ENCODE peak calls at places on chromosomes 13 and 19, in eight cellular contexts. One of them, this sample, is unnamed.
A peak's percentile ranks its signal among the peaks of the same experiment; 100 is the strongest.

GRCh38 chr19:45884682-45885555 is 1.0 kb downstream of the IRF2BP1 start:
- DNase-seq in EL: no peak
- DNase-seq in progenitor cell of endocrine pancreas: no peak
- DNase-seq in activated naive CD4-positive, alpha-beta T cell: no peak
- DNase-seq in neural crest cell: no peak
- DNase-seq in activated CD4-positive, alpha-beta T cell treated with anti-CD3 and anti-CD28 coated beads for 1 hour: no peak
- DNase-seq in lower leg skin: no peak
- DNase-seq in adrenal gland: no peak
- DNase-seq in this sample: no peak

GRCh38 chr19:18417250-18418033 is 1.8 kb upstream of the SSBP4 start:
- DNase-seq in EL: peak; percentile 89
- DNase-seq in progenitor cell of endocrine pancreas: peak; percentile 28
- DNase-seq in activated naive CD4-positive, alpha-beta T cell: no peak
- DNase-seq in neural crest cell: peak; percentile 65
- DNase-seq in activated CD4-positive, alpha-beta T cell treated with anti-CD3 and anti-CD28 coated beads for 1 hour: no peak
- DNase-seq in lower leg skin: no peak
- DNase-seq in adrenal gland: peak; percentile 78
- DNase-seq in this sample: no peak

GRCh38 chr13:110689711-110690110 is 16.2 kb downstream of the CARS2 start:
- DNase-seq in EL: no peak
- DNase-seq in progenitor cell of endocrine pancreas: no peak
- DNase-seq in activated naive CD4-positive, alpha-beta T cell: no peak
- DNase-seq in neural crest cell: no peak
- DNase-seq in activated CD4-positive, alpha-beta T cell treated with anti-CD3 and anti-CD28 coated beads for 1 hour: no peak
- DNase-seq in lower leg skin: no peak
- DNase-seq in adrenal gland: peak; percentile 24
- DNase-seq in this sample: no peak

GRCh38 chr19:38132781-38133180 is 91.2 kb downstream of the DPF1 start:
- DNase-seq in EL: no peak
- DNase-seq in progenitor cell of endocrine pancreas: no peak
- DNase-seq in activated naive CD4-positive, alpha-beta T cell: no peak
- DNase-seq in neural crest cell: no peak
- DNase-seq in activated CD4-positive, alpha-beta T cell treated with anti-CD3 and anti-CD28 coated beads for 1 hour: no peak
- DNase-seq in lower leg skin: no peak
- DNase-seq in adrenal gland: no peak
- DNase-seq in this sample: no peak

GRCh38 chr13:36108342-36108741 is 22.8 kb downstream of the DCLK1 start:
- DNase-seq in EL: no peak
- DNase-seq in progenitor cell of endocrine pancreas: no peak
- DNase-seq in activated naive CD4-positive, alpha-beta T cell: no peak
- DNase-seq in neural crest cell: no peak
- DNase-seq in activated CD4-positive, alpha-beta T cell treated with anti-CD3 and anti-CD28 coated beads for 1 hour: no peak
- DNase-seq in lower leg skin: no peak
- DNase-seq in adrenal gland: no peak
- DNase-seq in this sample: no peak

GRCh38 chr13:41058229-41059070 is 2.9 kb upstream of the WBP4 start:
- DNase-seq in EL: peak; percentile 26
- DNase-seq in progenitor cell of endocrine pancreas: no peak
- DNase-seq in activated naive CD4-positive, alpha-beta T cell: no peak
- DNase-seq in neural crest cell: no peak
- DNase-seq in activated CD4-positive, alpha-beta T cell treated with anti-CD3 and anti-CD28 coated beads for 1 hour: no peak
- DNase-seq in lower leg skin: no peak
- DNase-seq in adrenal gland: no peak
- DNase-seq in this sample: no peak

GRCh38 chr13:45713106-45713690 is 11.1 kb downstream of the CBY2 start:
- DNase-seq in EL: no peak
- DNase-seq in progenitor cell of endocrine pancreas: no peak
- DNase-seq in activated naive CD4-positive, alpha-beta T cell: no peak
- DNase-seq in neural crest cell: no peak
- DNase-seq in activated CD4-positive, alpha-beta T cell treated with anti-CD3 and anti-CD28 coated beads for 1 hour: no peak
- DNase-seq in lower leg skin: no peak
- DNase-seq in adrenal gland: no peak
- DNase-seq in this sample: no peak

GRCh38 chr19:57615346-57615745 is 1.3 kb downstream of the ZNF134 start:
- DNase-seq in EL: peak; percentile 10
- DNase-seq in progenitor cell of endocrine pancreas: no peak
- DNase-seq in activated naive CD4-positive, alpha-beta T cell: no peak
- DNase-seq in neural crest cell: no peak
- DNase-seq in activated CD4-positive, alpha-beta T cell treated with anti-CD3 and anti-CD28 coated beads for 1 hour: no peak
- DNase-seq in lower leg skin: no peak
- DNase-seq in adrenal gland: peak; percentile 24
- DNase-seq in this sample: no peak

GRCh38 chr13:31042084-31042483 is 109.6 kb downstream of the TEX26 start:
- DNase-seq in EL: no peak
- DNase-seq in progenitor cell of endocrine pancreas: no peak
- DNase-seq in activated naive CD4-positive, alpha-beta T cell: no peak
- DNase-seq in neural crest cell: no peak
- DNase-seq in activated CD4-positive, alpha-beta T cell treated with anti-CD3 and anti-CD28 coated beads for 1 hour: no peak
- DNase-seq in lower leg skin: no peak
- DNase-seq in adrenal gland: no peak
- DNase-seq in this sample: no peak

GRCh38 chr13:113532156-113532806 is 41.8 kb upstream of the DCUN1D2 start:
- DNase-seq in EL: peak; percentile 65
- DNase-seq in progenitor cell of endocrine pancreas: no peak
- DNase-seq in activated naive CD4-positive, alpha-beta T cell: no peak
- DNase-seq in neural crest cell: no peak
- DNase-seq in activated CD4-positive, alpha-beta T cell treated with anti-CD3 and anti-CD28 coated beads for 1 hour: no peak
- DNase-seq in lower leg skin: no peak
- DNase-seq in adrenal gland: peak; percentile 52
- DNase-seq in this sample: no peak

GRCh38 chr13:22178878-22179277 is 508.0 kb downstream of the FGF9 start:
- DNase-seq in EL: no peak
- DNase-seq in progenitor cell of endocrine pancreas: no peak
- DNase-seq in activated naive CD4-positive, alpha-beta T cell: no peak
- DNase-seq in neural crest cell: no peak
- DNase-seq in activated CD4-positive, alpha-beta T cell treated with anti-CD3 and anti-CD28 coated beads for 1 hour: no peak
- DNase-seq in lower leg skin: no peak
- DNase-seq in adrenal gland: no peak
- DNase-seq in this sample: no peak

GRCh38 chr13:46580362-46580839 is 27.4 kb downstream of the LRCH1 start:
- DNase-seq in EL: no peak
- DNase-seq in progenitor cell of endocrine pancreas: no peak
- DNase-seq in activated naive CD4-positive, alpha-beta T cell: no peak
- DNase-seq in neural crest cell: no peak
- DNase-seq in activated CD4-positive, alpha-beta T cell treated with anti-CD3 and anti-CD28 coated beads for 1 hour: no peak
- DNase-seq in lower leg skin: no peak
- DNase-seq in adrenal gland: no peak
- DNase-seq in this sample: no peak

GRCh38 chr13:32022292-32022691 is 9.3 kb upstream of the FRY start:
- DNase-seq in EL: no peak
- DNase-seq in progenitor cell of endocrine pancreas: no peak
- DNase-seq in activated naive CD4-positive, alpha-beta T cell: no peak
- DNase-seq in neural crest cell: no peak
- DNase-seq in activated CD4-positive, alpha-beta T cell treated with anti-CD3 and anti-CD28 coated beads for 1 hour: no peak
- DNase-seq in lower leg skin: no peak
- DNase-seq in adrenal gland: no peak
- DNase-seq in this sample: no peak

GRCh38 chr13:49256841-49257240 is 9.1 kb downstream of the CDADC1 start:
- DNase-seq in EL: no peak
- DNase-seq in progenitor cell of endocrine pancreas: no peak
- DNase-seq in activated naive CD4-positive, alpha-beta T cell: no peak
- DNase-seq in neural crest cell: no peak
- DNase-seq in activated CD4-positive, alpha-beta T cell treated with anti-CD3 and anti-CD28 coated beads for 1 hour: no peak
- DNase-seq in lower leg skin: no peak
- DNase-seq in adrenal gland: no peak
- DNase-seq in this sample: no peak

GRCh38 chr19:35223856-35224505 is 4.6 kb downstream of the FAM187B start:
- DNase-seq in EL: peak; percentile 49
- DNase-seq in progenitor cell of endocrine pancreas: no peak
- DNase-seq in activated naive CD4-positive, alpha-beta T cell: no peak
- DNase-seq in neural crest cell: no peak
- DNase-seq in activated CD4-positive, alpha-beta T cell treated with anti-CD3 and anti-CD28 coated beads for 1 hour: no peak
- DNase-seq in lower leg skin: no peak
- DNase-seq in adrenal gland: no peak
- DNase-seq in this sample: no peak

GRCh38 chr19:10604460-10604980 is 17.4 kb upstream of the AP1M2 start:
- DNase-seq in EL: peak; percentile 37
- DNase-seq in progenitor cell of endocrine pancreas: no peak
- DNase-seq in activated naive CD4-positive, alpha-beta T cell: no peak
- DNase-seq in neural crest cell: no peak
- DNase-seq in activated CD4-positive, alpha-beta T cell treated with anti-CD3 and anti-CD28 coated beads for 1 hour: no peak
- DNase-seq in lower leg skin: no peak
- DNase-seq in adrenal gland: peak; percentile 67
- DNase-seq in this sample: no peak

GRCh38 chr13:91291078-91291477 is 56.4 kb upstream of the MIR17HG start:
- DNase-seq in EL: no peak
- DNase-seq in progenitor cell of endocrine pancreas: no peak
- DNase-seq in activated naive CD4-positive, alpha-beta T cell: no peak
- DNase-seq in neural crest cell: no peak
- DNase-seq in activated CD4-positive, alpha-beta T cell treated with anti-CD3 and anti-CD28 coated beads for 1 hour: no peak
- DNase-seq in lower leg skin: no peak
- DNase-seq in adrenal gland: no peak
- DNase-seq in this sample: no peak

GRCh38 chr13:89238496-89238895 is 1567.3 kb downstream of the SLITRK5 start:
- DNase-seq in EL: no peak
- DNase-seq in progenitor cell of endocrine pancreas: no peak
- DNase-seq in activated naive CD4-positive, alpha-beta T cell: no peak
- DNase-seq in neural crest cell: no peak
- DNase-seq in activated CD4-positive, alpha-beta T cell treated with anti-CD3 and anti-CD28 coated beads for 1 hour: no peak
- DNase-seq in lower leg skin: no peak
- DNase-seq in adrenal gland: no peak
- DNase-seq in this sample: no peak

GRCh38 chr13:111954681-111955411 is 112.1 kb upstream of the SOX1 start:
- DNase-seq in EL: no peak
- DNase-seq in progenitor cell of endocrine pancreas: no peak
- DNase-seq in activated naive CD4-positive, alpha-beta T cell: no peak
- DNase-seq in neural crest cell: no peak
- DNase-seq in activated CD4-positive, alpha-beta T cell treated with anti-CD3 and anti-CD28 coated beads for 1 hour: no peak
- DNase-seq in lower leg skin: no peak
- DNase-seq in adrenal gland: peak; percentile 25
- DNase-seq in this sample: no peak

GRCh38 chr13:31172001-31172400 is 10.3 kb upstream of the HSPH1 start:
- DNase-seq in EL: peak; percentile 42
- DNase-seq in progenitor cell of endocrine pancreas: no peak
- DNase-seq in activated naive CD4-positive, alpha-beta T cell: no peak
- DNase-seq in neural crest cell: no peak
- DNase-seq in activated CD4-positive, alpha-beta T cell treated with anti-CD3 and anti-CD28 coated beads for 1 hour: no peak
- DNase-seq in lower leg skin: no peak
- DNase-seq in adrenal gland: no peak
- DNase-seq in this sample: no peak

GRCh38 chr19:53057904-53058579 is 13.5 kb downstream of the ERVV-2 start:
- DNase-seq in EL: peak; percentile 41
- DNase-seq in progenitor cell of endocrine pancreas: peak; percentile 65
- DNase-seq in activated naive CD4-positive, alpha-beta T cell: no peak
- DNase-seq in neural crest cell: peak; percentile 31
- DNase-seq in activated CD4-positive, alpha-beta T cell treated with anti-CD3 and anti-CD28 coated beads for 1 hour: no peak
- DNase-seq in lower leg skin: no peak
- DNase-seq in adrenal gland: no peak
- DNase-seq in this sample: no peak

GRCh38 chr19:40717880-40718773 is 1.2 kb downstream of the ITPKC start:
- DNase-seq in EL: peak; percentile 43
- DNase-seq in progenitor cell of endocrine pancreas: no peak
- DNase-seq in activated naive CD4-positive, alpha-beta T cell: no peak
- DNase-seq in neural crest cell: no peak
- DNase-seq in activated CD4-positive, alpha-beta T cell treated with anti-CD3 and anti-CD28 coated beads for 1 hour: no peak
- DNase-seq in lower leg skin: peak; percentile 59
- DNase-seq in adrenal gland: peak; percentile 71
- DNase-seq in this sample: no peak

GRCh38 chr19:29775575-29775900 is 36.3 kb upstream of the CCNE1 start:
- DNase-seq in EL: no peak
- DNase-seq in progenitor cell of endocrine pancreas: no peak
- DNase-seq in activated naive CD4-positive, alpha-beta T cell: no peak
- DNase-seq in neural crest cell: no peak
- DNase-seq in activated CD4-positive, alpha-beta T cell treated with anti-CD3 and anti-CD28 coated beads for 1 hour: no peak
- DNase-seq in lower leg skin: no peak
- DNase-seq in adrenal gland: no peak
- DNase-seq in this sample: no peak

GRCh38 chr13:47853236-47853635 is 147.8 kb downstream of the SUCLA2 start:
- DNase-seq in EL: peak; percentile 77
- DNase-seq in progenitor cell of endocrine pancreas: no peak
- DNase-seq in activated naive CD4-positive, alpha-beta T cell: no peak
- DNase-seq in neural crest cell: no peak
- DNase-seq in activated CD4-positive, alpha-beta T cell treated with anti-CD3 and anti-CD28 coated beads for 1 hour: no peak
- DNase-seq in lower leg skin: no peak
- DNase-seq in adrenal gland: no peak
- DNase-seq in this sample: no peak

GRCh38 chr19:3503036-3503572 is 2.6 kb upstream of the DOHH start:
- DNase-seq in EL: no peak
- DNase-seq in progenitor cell of endocrine pancreas: no peak
- DNase-seq in activated naive CD4-positive, alpha-beta T cell: no peak
- DNase-seq in neural crest cell: no peak
- DNase-seq in activated CD4-positive, alpha-beta T cell treated with anti-CD3 and anti-CD28 coated beads for 1 hour: no peak
- DNase-seq in lower leg skin: no peak
- DNase-seq in adrenal gland: peak; percentile 90
- DNase-seq in this sample: no peak

GRCh38 chr13:79533781-79534400 is 52.9 kb downstream of the NDFIP2 start:
- DNase-seq in EL: peak; percentile 63
- DNase-seq in progenitor cell of endocrine pancreas: no peak
- DNase-seq in activated naive CD4-positive, alpha-beta T cell: no peak
- DNase-seq in neural crest cell: no peak
- DNase-seq in activated CD4-positive, alpha-beta T cell treated with anti-CD3 and anti-CD28 coated beads for 1 hour: no peak
- DNase-seq in lower leg skin: no peak
- DNase-seq in adrenal gland: no peak
- DNase-seq in this sample: no peak

GRCh38 chr19:46124638-46125115 is at the start of gene IGFL3:
- DNase-seq in EL: peak; percentile 30
- DNase-seq in progenitor cell of endocrine pancreas: no peak
- DNase-seq in activated naive CD4-positive, alpha-beta T cell: no peak
- DNase-seq in neural crest cell: no peak
- DNase-seq in activated CD4-positive, alpha-beta T cell treated with anti-CD3 and anti-CD28 coated beads for 1 hour: no peak
- DNase-seq in lower leg skin: no peak
- DNase-seq in adrenal gland: no peak
- DNase-seq in this sample: no peak

GRCh38 chr13:110161112-110161897 is 145.7 kb downstream of the COL4A1 start:
- DNase-seq in EL: no peak
- DNase-seq in progenitor cell of endocrine pancreas: no peak
- DNase-seq in activated naive CD4-positive, alpha-beta T cell: no peak
- DNase-seq in neural crest cell: no peak
- DNase-seq in activated CD4-positive, alpha-beta T cell treated with anti-CD3 and anti-CD28 coated beads for 1 hour: no peak
- DNase-seq in lower leg skin: no peak
- DNase-seq in adrenal gland: no peak
- DNase-seq in this sample: no peak

GRCh38 chr13:52446265-52446664 is 4.2 kb downstream of the VPS36 start:
- DNase-seq in EL: no peak
- DNase-seq in progenitor cell of endocrine pancreas: no peak
- DNase-seq in activated naive CD4-positive, alpha-beta T cell: no peak
- DNase-seq in neural crest cell: no peak
- DNase-seq in activated CD4-positive, alpha-beta T cell treated with anti-CD3 and anti-CD28 coated beads for 1 hour: no peak
- DNase-seq in lower leg skin: no peak
- DNase-seq in adrenal gland: no peak
- DNase-seq in this sample: no peak

GRCh38 chr13:76976488-76976887 is 15.4 kb upstream of the CLN5 start:
- DNase-seq in EL: peak; percentile 58
- DNase-seq in progenitor cell of endocrine pancreas: no peak
- DNase-seq in activated naive CD4-positive, alpha-beta T cell: no peak
- DNase-seq in neural crest cell: no peak
- DNase-seq in activated CD4-positive, alpha-beta T cell treated with anti-CD3 and anti-CD28 coated beads for 1 hour: no peak
- DNase-seq in lower leg skin: no peak
- DNase-seq in adrenal gland: no peak
- DNase-seq in this sample: no peak

This sample was measured in stimulated activated CD4-positive, alpha-beta T cell treated with anti-CD3 and anti-CD28 coated beads, Interleukin-2, amount 100 ng/mL, for 48 hours.